ENCODE peak calls at places on chromosomes 12 and 14, in seven cellular contexts. V, G, S, K, Y, C and D are unnamed samples.

GRCh38 chr14:35808076-35808657 is 928 bp downstream of the RALGAPA1 start:
- DNase-seq in S (peak; percentile 6), K (peak; percentile 49), G (no peak), C (no peak), V (peak; percentile 12), Y (peak; percentile 72), D (no peak)

GRCh38 chr12:57984629-57985151 is 43.3 kb downstream of the ATP23 start:
- DNase-seq in K (no peak), Y (no peak), G (no peak), V (no peak), C (no peak), S (no peak), D (no peak)

GRCh38 chr12:614727-615060 is 48.6 kb downstream of the NINJ2 start:
- DNase-seq in G (no peak), K (no peak), V (no peak), S (no peak), C (no peak), Y (peak; percentile 96), D (no peak)

GRCh38 chr12:5480218-5480952 is 48.5 kb downstream of the NTF3 start:
- DNase-seq in G (no peak), C (no peak), K (peak; percentile 80), V (no peak), S (peak; percentile 46), Y (no peak), D (no peak)

GRCh38 chr14:34032720-34033119 is 81.8 kb upstream of the EGLN3 start:
- DNase-seq in V (no peak), K (no peak), Y (no peak), G (no peak), S (no peak), C (no peak), D (no peak)

GRCh38 chr14:23056956-23057756 is at the start of gene CDH24:
- DNase-seq in G (peak; percentile 59), K (no peak), S (peak; percentile 80), C (peak; percentile 71), Y (peak; percentile 75), V (peak; percentile 89), D (peak; percentile 70)

GRCh38 chr12:2960996-2961616 is 1.9 kb downstream of the TEAD4 start:
- DNase-seq in G (peak; percentile 44), Y (peak; percentile 5), C (peak; percentile 14), K (no peak), V (no peak), S (peak; percentile 22), D (no peak)

GRCh38 chr12:108884116-108885012 is 4.5 kb downstream of the DAO start:
- DNase-seq in C (peak; percentile 56), S (peak; percentile 30), Y (peak; percentile 48), K (peak; percentile 20), G (peak; percentile 28), V (peak; percentile 64), D (peak; percentile 27)

GRCh38 chr12:67086116-67086515 is 183.0 kb upstream of the CAND1 start:
- DNase-seq in K (no peak), Y (no peak), C (no peak), V (no peak), S (no peak), G (no peak), D (no peak)

GRCh38 chr12:2582631-2583616 is 211.8 kb upstream of the FKBP4 start:
- DNase-seq in G (peak; percentile 50), K (no peak), Y (peak; percentile 7), S (peak; percentile 63), V (peak; percentile 65), C (peak; percentile 82), D (peak; percentile 63)

GRCh38 chr12:131608740-131609665 is 101.9 kb upstream of the SFSWAP start:
- DNase-seq in S (peak; percentile 59), V (peak; percentile 73), Y (peak; percentile 20), G (peak; percentile 40), C (peak; percentile 79), K (peak; percentile 29), D (peak; percentile 75)

GRCh38 chr14:77508249-77508648 is 9.6 kb upstream of the ISM2 start:
- DNase-seq in K (no peak), V (no peak), C (no peak), S (peak; percentile 53), G (no peak), Y (peak; percentile 90), D (no peak)

GRCh38 chr14:23801766-23802165 is 151.8 kb upstream of the DHRS4 start:
- DNase-seq in Y (no peak), S (no peak), K (no peak), G (no peak), V (no peak), C (no peak), D (no peak)

GRCh38 chr12:124567035-124567672 is at the start of gene NCOR2:
- DNase-seq in S (no peak), G (no peak), V (peak; percentile 70), K (peak; percentile 37), Y (peak; percentile 29), C (no peak), D (no peak)

GRCh38 chr12:125888921-125889320 is 823.7 kb downstream of the AACS start:
- DNase-seq in C (no peak), G (no peak), K (no peak), V (no peak), Y (no peak), S (no peak), D (no peak)

GRCh38 chr14:74501135-74501614 is 7.6 kb downstream of the ISCA2 start:
- DNase-seq in V (no peak), C (peak; percentile 71), S (peak; percentile 77), G (peak; percentile 65), K (peak; percentile 60), Y (peak; percentile 75), D (peak; percentile 60)

GRCh38 chr14:22849212-22849819 is 12.9 kb downstream of the MMP14 start:
- DNase-seq in V (no peak), G (peak; percentile 38), K (no peak), C (no peak), S (peak; percentile 17), Y (peak; percentile 58), D (no peak)

GRCh38 chr12:84079621-84080020 is 833.0 kb downstream of the SLC6A15 start:
- DNase-seq in V (no peak), S (peak; percentile 28), K (no peak), C (no peak), G (no peak), Y (peak; percentile 12), D (no peak)

GRCh38 chr12:51076235-51076930 is 7.0 kb downstream of the CSRNP2 start:
- DNase-seq in Y (no peak), K (no peak), G (peak; percentile 89), C (no peak), V (no peak), S (no peak), D (no peak)

GRCh38 chr12:14839262-14839661 is 4.1 kb downstream of the ART4 start:
- DNase-seq in Y (no peak), V (no peak), S (no peak), G (no peak), K (no peak), C (no peak), D (no peak)

GRCh38 chr14:79540394-79540793 is 670.9 kb downstream of the DIO2 start:
- DNase-seq in C (no peak), V (no peak), G (no peak), K (no peak), S (no peak), Y (peak; percentile 56), D (no peak)